ENCODE peak calls at places on chromosome X, in nine cellular contexts. S is heart right ventricle; J is gastrocnemius medialis; U is CD8-positive, alpha-beta memory T cell; W is CD4-positive, CD25-positive, alpha-beta regulatory T cell; K is mammary epithelial cell; L is HCT116; E is lung; M is left ventricle myocardium inferior. I is an unnamed sample. For H3K9me3, the result is how much of the 10 kb centered on the place peaks cover.

GRCh38 chrX:1578511-1579173 is 12.8 kb upstream of the AKAP17A start:
- DNase-seq in W (no peak), L (no peak), E (peak), J (no peak), U (no peak), S (no peak), M (no peak), K (no peak), I (no peak)

GRCh38 chrX:111168314-111168713 is 72.3 kb downstream of the PAK3 start:
- DNase-seq in J (no peak), W (peak), U (no peak), E (no peak), L (no peak), S (no peak), M (no peak), K (peak), I (no peak)

GRCh38 chrX:80766916-80767315 is 42.8 kb downstream of the BRWD3 start:
- DNase-seq in W (peak), U (no peak), K (no peak), E (no peak), L (no peak), M (no peak), S (no peak), J (no peak), I (no peak)

GRCh38 chrX:53374923-53375322 is 47.5 kb downstream of the SMC1A start:
- DNase-seq in J (no peak), K (no peak), U (no peak), E (no peak), W (no peak), S (no peak), M (no peak), L (no peak), I (no peak)

GRCh38 chrX:39802906-39803305 is 294.9 kb downstream of the BCOR start:
- DNase-seq in E (no peak), L (no peak), M (no peak), U (no peak), J (no peak), K (no peak), W (no peak), S (no peak), I (no peak)

GRCh38 chrX:25015486-25016360 is at the start of gene ARX:
- DNase-seq in U (no peak), S (peak), E (no peak), J (peak), M (peak), W (peak), L (peak), K (peak), I (no peak)

GRCh38 chrX:2642146-2642545 is 48.9 kb upstream of the CD99 start:
- DNase-seq in U (no peak), M (no peak), K (no peak), W (no peak), J (no peak), S (no peak), L (no peak), E (no peak), I (no peak)

GRCh38 chrX:48972214-48973164 is 845 bp upstream of the KCND1 start:
- DNase-seq in W (peak), K (no peak), S (peak), J (peak), L (peak), M (no peak), E (peak), U (peak), I (peak)

GRCh38 chrX:56233682-56234081 is 1.5 kb downstream of the KLF8 start:
- DNase-seq in M (peak), K (peak), S (peak), W (peak), J (peak), L (peak), U (no peak), E (peak), I (peak)

GRCh38 chrX:107450823-107451509 is 1.5 kb downstream of the FRMPD3 start:
- DNase-seq in S (no peak), K (no peak), E (no peak), W (no peak), J (no peak), U (peak), M (no peak), L (no peak), I (no peak)

GRCh38 chrX:106917830-106918500 is 2.2 kb upstream of the CLDN2 start:
- DNase-seq in U (no peak), J (no peak), L (peak), K (peak), W (peak), E (no peak), M (no peak), S (no peak), I (no peak)

GRCh38 chrX:49166914-49167739 is 4.6 kb downstream of the MAGIX start:
- DNase-seq in J (peak), U (peak), S (peak), E (peak), W (peak), M (peak), K (peak), L (no peak), I (peak)

GRCh38 chrX:43349363-43349762 is 306.7 kb upstream of the MAOA start:
- DNase-seq in L (peak), S (no peak), K (peak), E (peak), J (peak), M (no peak), W (peak), U (peak), I (no peak)

GRCh38 chrX:80223922-80224579 is 196.2 kb upstream of the TENT5D start:
- DNase-seq in U (no peak), E (no peak), J (no peak), M (no peak), W (no peak), L (no peak), K (no peak), S (no peak), I (no peak)

GRCh38 chrX:129726307-129727111 is 12.3 kb upstream of the XPNPEP2 start:
- DNase-seq in E (peak), M (peak), U (peak), K (peak), J (peak), L (peak), W (peak), S (peak), I (peak)

GRCh38 chrX:53494427-53494826 is 60.3 kb upstream of the HSD17B10 start:
- DNase-seq in L (no peak), K (no peak), W (no peak), U (no peak), M (no peak), S (no peak), E (no peak), J (no peak), I (no peak)

GRCh38 chrX:65014230-65014629 is 38.0 kb upstream of the ZC4H2 start:
- DNase-seq in J (no peak), U (no peak), L (no peak), E (no peak), S (no peak), M (no peak), K (no peak), W (no peak), I (no peak)

GRCh38 chrX:77668391-77669237 is 117.4 kb downstream of the ATRX start:
- DNase-seq in W (peak), E (no peak), K (peak), M (no peak), U (no peak), L (no peak), S (no peak), J (no peak), I (no peak)

GRCh38 chrX:44884944-44885343 is 12.0 kb downstream of the KDM6A start:
- DNase-seq in S (no peak), K (no peak), J (no peak), L (no peak), W (no peak), E (no peak), M (no peak), U (no peak), I (no peak)

GRCh38 chrX:20144491-20144890 is 2.9 kb upstream of the EIF1AX start:
- DNase-seq in J (no peak), U (no peak), W (peak), S (no peak), M (no peak), E (no peak), K (peak), L (no peak), I (no peak)

GRCh38 chrX:112799425-112799824 is 41.2 kb downstream of the AMOT start:
- DNase-seq in K (no peak), M (no peak), L (no peak), W (no peak), U (no peak), E (no peak), S (no peak), J (no peak), I (no peak)
- H3K4me3 ChIP-seq in K (no peak), M (no peak), L (no peak), W (no peak), U (no peak), E (no peak), S (no peak), J (no peak), I (no peak)

GRCh38 chrX:118973389-118974087 is 880 bp upstream of the LONRF3 start:
- DNase-seq in U (no peak), W (no peak), M (peak), K (no peak), L (no peak), E (no peak), S (no peak), J (peak), I (peak)

GRCh38 chrX:118974908-118975671 is 672 bp downstream of the LONRF3 start:
- DNase-seq in J (peak), W (peak), K (no peak), M (peak), S (no peak), E (peak), U (peak), L (no peak), I (peak)

GRCh38 chrX:118976599-118977340 is 2.4 kb downstream of the LONRF3 start:
- DNase-seq in K (no peak), W (peak), E (peak), J (peak), M (peak), L (no peak), U (peak), S (peak), I (peak)

GRCh38 chrX:118975831-118976598 is 1.6 kb downstream of the LONRF3 start:
- DNase-seq in L (no peak), K (no peak), W (peak), E (peak), M (peak), S (peak), U (peak), J (peak), I (peak)

DNA sequence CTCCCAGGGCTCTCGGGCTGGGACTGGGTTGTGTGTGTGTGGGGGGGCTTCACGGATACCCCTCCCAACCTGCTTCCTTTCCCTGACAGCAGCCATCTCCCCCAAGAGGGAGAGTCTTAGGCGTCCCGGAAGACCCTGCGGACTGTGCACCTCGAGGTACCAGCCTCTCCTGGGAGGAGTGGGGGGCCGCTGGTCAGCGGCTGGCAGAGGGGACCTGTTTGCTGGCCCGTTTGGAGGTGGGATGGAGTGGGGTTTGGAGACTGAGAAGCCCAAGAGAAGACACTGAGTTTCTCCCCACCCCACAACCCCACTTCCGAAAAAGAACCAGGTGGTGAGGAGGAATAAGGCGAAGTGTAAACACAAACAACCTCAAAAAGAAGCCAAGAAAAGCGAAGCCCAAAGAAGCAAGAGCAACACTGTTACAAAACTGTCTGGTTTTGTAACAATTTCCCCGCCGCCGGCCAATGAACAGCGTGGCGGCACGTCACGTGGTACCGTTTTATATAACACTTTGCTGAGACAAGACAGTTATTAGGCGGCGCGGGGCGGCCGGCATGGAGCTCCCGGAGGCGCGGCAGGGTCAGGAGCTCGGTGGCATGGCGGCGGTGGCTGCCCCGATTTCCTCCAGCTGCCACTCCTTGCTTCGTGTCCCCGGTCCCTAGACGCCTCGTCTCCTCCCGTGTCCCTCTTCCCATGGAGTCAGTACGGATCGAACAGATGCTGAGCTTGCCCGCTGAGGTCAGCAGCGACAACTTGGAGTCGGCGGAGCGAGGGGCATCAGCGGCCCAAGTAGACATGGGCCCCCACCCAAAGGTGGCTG is at the start of gene LONRF3:
- DNase-seq in M (peak), E (peak), K (no peak), W (peak), U (peak), L (no peak), S (peak), J (peak), I (peak)
- H3K27ac ChIP-seq in M (peak), E (peak), K (no peak), W (peak), U (peak), L (peak), S (peak), J (peak), I (peak)

GRCh38 chrX:55119712-55120111 is 30.9 kb downstream of the PAGE2 start:
- DNase-seq in S (no peak), J (no peak), M (no peak), E (no peak), K (peak), W (no peak), U (no peak), L (no peak), I (no peak)

GRCh38 chrX:55120767-55121358 is 32.0 kb downstream of the PAGE2 start:
- DNase-seq in W (no peak), U (no peak), E (no peak), K (no peak), S (no peak), M (no peak), L (no peak), J (no peak), I (no peak)

GRCh38 chrX:55118574-55118973 is 29.8 kb downstream of the PAGE2 start:
- DNase-seq in E (no peak), U (peak), K (no peak), L (no peak), J (no peak), S (no peak), W (peak), M (no peak), I (no peak)

GRCh38 chrX:55119271-55119670 is 30.5 kb downstream of the PAGE2 start:
- DNase-seq in L (no peak), W (no peak), K (no peak), S (no peak), M (no peak), E (no peak), U (no peak), J (no peak), I (no peak)
- H3K9me3 ChIP-seq in L (under half), W (under half), K (under half), S (under half), M (under half), E (under half), U (under half), J (under half), I (under half)

GRCh38 chrX:23705235-23705634 is 37.8 kb downstream of the ACOT9 start:
- DNase-seq in U (no peak), K (no peak), W (no peak), S (no peak), J (no peak), M (no peak), E (no peak), L (no peak), I (no peak)

GRCh38 chrX:23704673-23705206 is 37.4 kb downstream of the PRDX4 start:
- DNase-seq in U (no peak), E (no peak), S (no peak), L (no peak), M (no peak), K (no peak), W (no peak), J (no peak), I (no peak)

GRCh38 chrX:23694606-23695005 is 27.3 kb downstream of the PRDX4 start:
- DNase-seq in W (peak), L (peak), U (peak), K (peak), J (peak), S (peak), M (peak), E (peak), I (peak)

DNA sequence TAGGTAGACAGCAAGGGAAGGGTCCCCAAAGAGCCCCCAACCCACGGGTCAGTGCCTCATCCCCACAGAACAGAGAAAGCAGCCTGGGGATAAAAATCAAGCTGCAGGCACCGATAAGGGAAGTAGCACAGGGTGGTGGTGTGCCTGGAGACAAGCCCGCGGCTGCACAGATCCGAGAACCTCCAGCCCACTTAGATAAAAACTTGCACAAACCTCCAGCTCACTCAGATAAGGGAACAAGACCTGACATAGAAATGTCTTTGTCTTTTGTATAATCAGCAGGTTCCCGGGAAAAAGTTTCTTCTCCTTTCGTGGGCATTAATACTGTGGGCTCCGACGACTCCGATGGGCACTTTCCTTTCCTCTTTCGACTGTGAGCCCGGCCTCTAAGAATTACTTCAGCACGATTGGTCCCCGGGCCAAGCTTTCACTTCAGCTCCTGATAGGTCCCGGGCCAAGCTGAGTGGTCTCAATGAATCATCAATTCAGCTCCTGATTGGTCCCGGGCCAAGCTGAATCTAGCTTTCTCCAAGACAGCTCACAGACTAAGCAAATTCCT is 32.4 kb downstream of the PRDX4 start:
- DNase-seq in M (no peak), W (peak), U (no peak), J (no peak), S (peak), E (peak), K (no peak), L (no peak), I (no peak)
- H3K4me3 ChIP-seq in M (peak), W (no peak), U (no peak), J (no peak), S (no peak), E (no peak), K (no peak), L (no peak), I (no peak)

GRCh38 chrX:9339603-9340569 is 125.0 kb upstream of the TBL1X start:
- DNase-seq in L (no peak), S (peak), W (peak), M (peak), K (no peak), E (no peak), J (peak), U (peak), I (peak)

GRCh38 chrX:9341305-9342201 is 123.3 kb upstream of the TBL1X start:
- DNase-seq in E (peak), U (peak), L (no peak), S (peak), K (no peak), M (peak), J (peak), W (peak), I (peak)

GRCh38 chrX:9340619-9341304 is 124.1 kb upstream of the TBL1X start:
- DNase-seq in S (peak), E (peak), K (no peak), J (peak), W (peak), L (no peak), M (peak), U (peak), I (peak)

GRCh38 chrX:9343971-9344370 is 120.9 kb upstream of the TBL1X start:
- DNase-seq in M (no peak), S (no peak), L (no peak), J (no peak), K (no peak), U (no peak), W (no peak), E (no peak), I (no peak)

DNA sequence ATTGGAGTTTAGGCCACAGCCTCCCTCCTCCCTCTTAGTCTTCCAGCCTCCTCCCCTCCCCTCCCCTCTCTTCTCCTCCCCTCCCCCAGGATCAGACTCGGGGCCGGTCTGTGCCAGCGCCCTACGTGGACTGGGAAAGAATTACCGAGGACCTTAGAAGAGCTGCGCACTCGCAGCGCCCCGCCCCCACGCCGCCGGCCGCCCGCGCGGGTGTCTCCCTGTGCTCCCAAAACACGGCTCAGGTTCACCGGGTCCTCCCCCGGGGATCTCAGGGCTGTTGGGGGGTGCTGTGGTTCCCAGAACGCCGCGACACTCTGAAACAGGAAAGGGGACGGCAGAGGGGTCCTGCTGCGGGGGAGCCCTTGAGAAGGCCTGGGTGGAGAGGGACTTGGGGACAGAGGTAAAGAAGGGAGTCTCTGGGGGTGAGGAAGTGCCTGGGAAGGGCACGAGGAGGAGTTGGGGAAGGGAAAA is 122.2 kb upstream of the TBL1X start:
- DNase-seq in U (peak), W (peak), J (peak), E (peak), M (peak), S (peak), L (peak), K (no peak), I (peak)
- H3K27ac ChIP-seq in U (no peak), W (peak), J (peak), E (no peak), M (no peak), S (peak), L (peak), K (no peak), I (peak)

DNA sequence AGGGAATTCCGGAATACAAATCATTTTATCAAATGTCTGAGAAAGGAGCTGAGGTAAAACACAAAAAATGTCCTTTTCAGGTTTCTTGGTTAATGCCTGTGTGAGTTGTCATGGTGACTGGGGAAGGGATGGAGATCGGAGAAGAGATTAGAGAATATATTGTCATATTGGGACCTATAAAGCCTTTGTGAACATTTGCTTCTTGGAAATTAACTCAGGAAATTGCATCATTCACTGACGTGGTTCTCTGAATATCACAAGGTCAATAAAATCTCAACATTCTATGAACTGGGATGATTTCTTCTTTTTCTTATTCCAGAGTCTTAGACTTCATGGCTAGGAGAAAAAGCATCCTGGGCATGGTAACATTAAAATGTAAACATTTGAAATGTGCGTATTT is 174.8 kb upstream of the GLRA2 start:
- DNase-seq in K (no peak), L (no peak), M (no peak), E (no peak), S (no peak), U (no peak), J (no peak), W (no peak), I (no peak)
- H3K9me3 ChIP-seq in K (under half), L (under half), M (under half), E (under half), S (under half), U (under half), J (under half), W (under half), I (under half)

DNA sequence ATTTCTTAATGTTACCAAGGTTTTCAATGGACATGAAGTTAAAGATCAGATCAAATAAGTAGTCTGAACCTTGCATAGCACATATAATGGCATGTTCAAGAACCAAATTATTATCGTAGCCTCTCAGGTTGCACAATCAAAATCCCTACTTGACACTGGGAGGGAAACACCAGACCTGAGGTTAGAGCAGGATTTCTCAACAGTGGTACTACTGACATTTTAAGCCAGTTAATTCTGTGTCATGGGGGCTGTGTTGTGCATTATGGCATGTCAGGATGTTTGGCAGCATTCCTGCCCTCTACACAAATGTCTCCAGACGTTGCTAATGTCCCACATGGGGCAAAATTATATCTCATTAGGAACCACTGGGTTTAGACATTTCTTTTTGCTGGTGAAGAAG is 20.8 kb downstream of the RLIM start:
- DNase-seq in S (no peak), E (no peak), U (no peak), W (no peak), M (no peak), L (no peak), J (no peak), K (no peak), I (no peak)
- H3K4me3 ChIP-seq in S (no peak), E (no peak), U (no peak), W (no peak), M (no peak), L (no peak), J (no peak), K (no peak), I (no peak)

I was measured in uterus.